ENCODE peak calls at places on chromosome 17, in four cellular contexts. I, X, Z and F are unnamed samples.

GRCh38 chr17:7177210-7177953 is 1.8 kb downstream of the ASGR1 start:
- DNase-seq in X (peak; percentile 95), I (peak; percentile 75), Z (peak; percentile 72), F (no peak)

GRCh38 chr17:74968361-74968780 is 4.2 kb downstream of the HID1 start:
- DNase-seq in X (no peak), I (no peak), Z (no peak), F (no peak)

GRCh38 chr17:83127431-83128160 is 48.2 kb downstream of the METRNL start:
- DNase-seq in X (no peak), I (no peak), Z (no peak), F (no peak)

GRCh38 chr17:45282683-45283644 is 21.1 kb upstream of the SPATA32 start:
- DNase-seq in I (no peak), Z (no peak), X (no peak), F (no peak)

GRCh38 chr17:38559025-38559879 is 46.5 kb downstream of the SRCIN1 start:
- DNase-seq in X (peak; percentile 98), I (peak; percentile 96), Z (peak; percentile 86), F (peak; percentile 47)

GRCh38 chr17:17609121-17609520 is 17.6 kb upstream of the PEMT start:
- DNase-seq in X (no peak), I (no peak), Z (no peak), F (no peak)

GRCh38 chr17:72280881-72281280 is 160.1 kb downstream of the SOX9 start:
- DNase-seq in I (no peak), Z (no peak), X (no peak), F (no peak)

GRCh38 chr17:81364278-81365147 is 30.7 kb upstream of the BAHCC1 start:
- DNase-seq in I (no peak), Z (no peak), X (no peak), F (no peak)

GRCh38 chr17:72590382-72590781 is 469.6 kb downstream of the SOX9 start:
- DNase-seq in I (no peak), Z (peak; percentile 19), X (peak; percentile 58), F (no peak)

GRCh38 chr17:43784068-43784467 is 3.8 kb downstream of the CFAP97D1 start:
- DNase-seq in X (no peak), Z (no peak), I (no peak), F (no peak)

GRCh38 chr17:68777243-68777855 is 176.2 kb upstream of the FAM20A start:
- DNase-seq in I (peak; percentile 27), X (peak; percentile 44), Z (peak; percentile 88), F (no peak)

GRCh38 chr17:27870345-27870744 is 22.8 kb downstream of the LYRM9 start:
- DNase-seq in Z (no peak), X (no peak), I (no peak), F (no peak)

GRCh38 chr17:5446786-5447185 is 7.8 kb upstream of the C1QBP start:
- DNase-seq in X (no peak), Z (no peak), I (no peak), F (no peak)

GRCh38 chr17:71869833-71870545 is 250.8 kb upstream of the SOX9 start:
- DNase-seq in Z (no peak), I (no peak), X (no peak), F (no peak)

GRCh38 chr17:55314061-55314783 is 49.5 kb downstream of the HLF start:
- DNase-seq in X (no peak), Z (no peak), I (no peak), F (no peak)

GRCh38 chr17:56159764-56160394 is 6.6 kb downstream of the ANKFN1 start:
- DNase-seq in X (no peak), Z (no peak), I (no peak), F (no peak)

GRCh38 chr17:35414247-35414646 is 18.1 kb downstream of the SLFN12 start:
- DNase-seq in Z (no peak), I (no peak), X (no peak), F (no peak)

GRCh38 chr17:36979585-36979941 is 30.8 kb downstream of the AATF start:
- DNase-seq in Z (no peak), X (no peak), I (no peak), F (no peak)

GRCh38 chr17:49162866-49163265 is 30.3 kb downstream of the B4GALNT2 start:
- DNase-seq in X (no peak), I (no peak), Z (no peak), F (no peak)

GRCh38 chr17:42387663-42388380 is 420 bp downstream of the STAT3 start:
- DNase-seq in X (no peak), I (peak; percentile 48), Z (no peak), F (no peak)

GRCh38 chr17:35294756-35295155 is 51.9 kb downstream of the SLFN5 start:
- DNase-seq in Z (no peak), X (no peak), I (no peak), F (no peak)

GRCh38 chr17:8459109-8459508 is 23.4 kb downstream of the NDEL1 start:
- DNase-seq in Z (no peak), I (no peak), X (no peak), F (no peak)

GRCh38 chr17:20187049-20187448 is 177.9 kb downstream of the SPECC1 start:
- DNase-seq in Z (no peak), X (no peak), I (no peak), F (no peak)

GRCh38 chr17:30450125-30451027 is 26.8 kb upstream of the GOSR1 start:
- DNase-seq in I (no peak), X (peak; percentile 61), Z (peak; percentile 94), F (no peak)

GRCh38 chr17:30443721-30444120 is 33.5 kb upstream of the GOSR1 start:
- DNase-seq in X (no peak), I (no peak), Z (no peak), F (no peak)

GRCh38 chr17:30454635-30455034 is 22.6 kb upstream of the GOSR1 start:
- DNase-seq in Z (no peak), X (no peak), I (no peak), F (no peak)

DNA sequence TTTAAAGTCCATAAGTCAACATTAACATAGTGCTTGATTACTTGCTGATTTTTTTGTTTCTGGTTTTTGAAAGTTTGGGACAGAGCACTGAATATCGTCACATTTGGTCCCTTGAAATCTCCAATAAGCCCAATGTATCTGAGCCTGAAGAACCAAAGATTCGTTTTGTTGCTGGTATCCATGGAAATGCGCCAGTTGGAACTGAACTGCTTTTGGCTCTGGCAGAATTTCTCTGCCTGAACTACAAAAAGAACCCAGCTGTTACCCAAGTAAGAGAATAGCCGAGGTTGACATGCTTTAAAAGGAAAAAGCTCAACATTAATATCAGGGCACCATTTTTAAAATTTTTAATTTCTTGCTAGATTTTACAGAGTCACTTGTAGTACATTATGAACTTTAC is 27.7 kb upstream of the GOSR1 start:
- DNase-seq in Z (no peak), I (no peak), X (no peak), F (no peak)
- TF ChIP-seq MYC in Z (no peak), I (no peak), X (no peak), F (no peak)

DNA sequence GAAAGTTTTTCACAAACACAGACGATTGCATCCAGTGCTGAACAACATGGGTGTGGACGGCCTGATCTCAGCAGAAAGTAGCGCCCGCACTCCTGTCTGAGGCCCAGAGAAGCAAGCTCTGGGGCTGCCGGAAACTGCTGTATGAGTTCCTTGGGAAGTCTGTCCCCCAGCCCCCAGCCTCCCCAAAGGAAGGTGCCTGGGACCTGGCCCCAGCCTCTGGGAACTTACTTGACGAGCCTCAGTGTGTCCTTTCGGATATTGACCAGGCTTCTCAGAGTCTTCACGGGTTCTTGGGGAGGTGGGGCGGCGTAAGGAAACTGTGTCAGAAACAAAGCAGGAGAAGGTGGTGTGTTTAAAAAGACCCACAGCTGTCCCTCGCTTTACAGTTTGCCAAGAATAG is 32.4 kb upstream of the FOXJ1 start:
- DNase-seq in Z (no peak), I (no peak), X (no peak), F (no peak)
- TF ChIP-seq REST in Z (no peak), I (no peak), X (no peak), F (no peak)

GRCh38 chr17:58337600-58338453 is 9.2 kb upstream of the TSPOAP1 start:
- DNase-seq in I (peak; percentile 60), X (no peak), Z (peak; percentile 82), F (peak; percentile 90)

GRCh38 chr17:58338454-58338841 is 9.9 kb upstream of the TSPOAP1 start:
- DNase-seq in Z (no peak), I (no peak), X (no peak), F (no peak)

GRCh38 chr17:58339775-58340622 is 11.4 kb upstream of the TSPOAP1 start:
- DNase-seq in Z (no peak), X (no peak), I (no peak), F (no peak)

GRCh38 chr17:58340623-58340876 is 11.5 kb downstream of the SUPT4H1 start:
- DNase-seq in Z (no peak), I (no peak), X (no peak), F (no peak)

GRCh38 chr17:58338907-58339774 is 10.5 kb upstream of the TSPOAP1 start:
- DNase-seq in I (peak; percentile 79), X (no peak), Z (peak; percentile 38), F (peak; percentile 87)
- TF ChIP-seq MYC in I (peak; percentile 28), X (no peak), Z (no peak), F (peak; percentile 43)

GRCh38 chr17:54096216-54096615 is 273.5 kb downstream of the KIF2B start:
- DNase-seq in I (no peak), Z (no peak), X (no peak), F (no peak)
- TF ChIP-seq REST in I (no peak), Z (no peak), X (no peak), F (no peak)

DNA sequence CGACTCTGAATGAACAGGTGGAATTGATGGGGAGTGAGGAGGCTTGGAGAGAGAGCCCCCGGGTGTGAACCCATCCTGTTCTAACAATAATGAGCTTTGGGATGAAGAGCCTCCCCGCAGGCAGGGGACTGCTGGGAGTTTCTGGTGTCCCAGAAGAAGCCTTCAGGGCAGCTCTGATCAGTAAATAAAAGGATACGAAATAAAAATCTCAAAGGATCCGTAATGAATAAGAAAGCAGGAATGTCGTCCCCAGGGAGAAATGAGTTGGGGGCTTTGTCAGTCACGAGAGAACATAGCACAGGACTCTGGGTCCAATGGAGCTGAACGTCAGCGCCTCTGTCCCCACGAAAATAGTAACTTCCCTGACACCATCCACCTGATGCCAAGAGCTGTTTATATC is 113.4 kb downstream of the PITPNC1 start:
- DNase-seq in I (no peak), Z (no peak), X (no peak), F (no peak)
- TF ChIP-seq MYC in I (no peak), Z (no peak), X (no peak), F (no peak)

GRCh38 chr17:77884019-77884418 is 74.5 kb upstream of the TNRC6C start:
- DNase-seq in I (no peak), Z (no peak), X (no peak), F (no peak)

GRCh38 chr17:77881545-77881944 is 77.0 kb upstream of the TNRC6C start:
- DNase-seq in I (peak; percentile 58), Z (no peak), X (no peak), F (peak; percentile 89)

GRCh38 chr17:77882481-77883212 is 75.9 kb upstream of the TNRC6C start:
- DNase-seq in I (no peak), X (no peak), Z (peak; percentile 18), F (peak; percentile 60)

GRCh38 chr17:77882040-77882439 is 76.5 kb upstream of the TNRC6C start:
- DNase-seq in I (no peak), X (no peak), Z (no peak), F (no peak)

GRCh38 chr17:77883213-77883650 is 75.3 kb upstream of the TNRC6C start:
- DNase-seq in I (no peak), X (no peak), Z (no peak), F (no peak)
- TF ChIP-seq REST in I (no peak), X (no peak), Z (no peak), F (no peak)

GRCh38 chr17:29620271-29620670 is 2.4 kb downstream of the CORO6 start:
- DNase-seq in I (no peak), X (peak; percentile 55), Z (no peak), F (no peak)
- TF ChIP-seq MYC in I (no peak), X (no peak), Z (no peak), F (no peak)